ENCODE peak calls at places on chromosomes 16 and 17, in five cellular contexts. X, D, K, Y and J are unnamed samples.

GRCh38 chr17:73592531-73592961 is 51.7 kb downstream of the SDK2 start:
- DNase-seq in X (no peak), D (no peak), Y (peak; percentile 21), K (peak; percentile 30), J (no peak)

GRCh38 chr17:20157078-20157360 is 147.9 kb downstream of the SPECC1 start:
- DNase-seq in D (no peak), X (no peak), Y (no peak), K (no peak), J (no peak)

GRCh38 chr17:4858880-4859260 is 25.7 kb downstream of the MINK1 start:
- DNase-seq in D (peak; percentile 20), K (no peak), X (peak; percentile 37), Y (no peak), J (no peak)

GRCh38 chr16:63672493-63672892 is 1449.4 kb downstream of the CDH11 start:
- DNase-seq in D (no peak), K (no peak), Y (no peak), X (no peak), J (no peak)

GRCh38 chr16:86982347-86982596 is 334.9 kb downstream of the C16orf95 start:
- DNase-seq in D (no peak), Y (no peak), X (no peak), K (no peak), J (no peak)

GRCh38 chr16:89575247-89576172 is at the start of gene CPNE7:
- DNase-seq in D (no peak), X (no peak), Y (peak; percentile 35), K (no peak), J (no peak)

GRCh38 chr17:74114881-74115470 is 88.5 kb upstream of the RPL38 start:
- DNase-seq in Y (no peak), K (no peak), D (no peak), X (no peak), J (no peak)

GRCh38 chr17:42247734-42248133 is 28.5 kb downstream of the STAT5B start:
- DNase-seq in X (peak; percentile 92), D (peak; percentile 59), Y (no peak), K (no peak), J (peak; percentile 44)

GRCh38 chr16:324451-325334 is 27.8 kb downstream of the AXIN1 start:
- DNase-seq in X (no peak), D (no peak), K (peak; percentile 55), Y (peak; percentile 50), J (peak; percentile 94)

GRCh38 chr16:25213709-25214416 is 2.9 kb upstream of the AQP8 start:
- DNase-seq in K (no peak), Y (no peak), X (no peak), D (no peak), J (peak; percentile 67)

GRCh38 chr17:10729334-10730193 is at the start of gene TMEM220:
- DNase-seq in K (peak; percentile 51), D (peak; percentile 45), Y (peak; percentile 54), X (peak; percentile 78), J (peak; percentile 76)

GRCh38 chr16:73232555-73233422 is 184.9 kb upstream of the ZFHX3 start:
- DNase-seq in Y (no peak), D (peak; percentile 78), K (no peak), X (peak; percentile 96), J (no peak)